ENCODE peak calls at places on chromosomes 5 and 9, in ten cellular contexts. E is RWPE1, T is CD14-positive monocyte, D is HCT116, W is B cell, G is astrocyte of the spinal cord, H is thyroid gland, J is foreskin keratinocyte, C is AG09319, R is GM06990. N is an unnamed sample.
A peak's percentile ranks its signal among the peaks of the same experiment; 100 is the strongest.

GRCh38 chr5:146203872-146204192 is 427 bp downstream of the RBM27 start:
- DNase-seq in C (no peak), G (no peak), D (no peak), W (no peak), H (no peak), R (no peak), J (no peak), E (no peak), T (no peak), N (no peak)

GRCh38 chr9:4371108-4371507 is 71.2 kb upstream of the GLIS3 start:
- DNase-seq in C (peak; percentile 44), H (no peak), D (no peak), G (peak; percentile 93), R (no peak), J (peak; percentile 93), E (peak; percentile 31), T (no peak), W (no peak), N (no peak)

GRCh38 chr9:35882265-35882848 is 12.2 kb upstream of the OR13J1 start:
- DNase-seq in E (peak; percentile 89), J (peak; percentile 42), T (peak; percentile 69), W (peak; percentile 74), G (peak; percentile 76), D (peak; percentile 71), R (no peak), C (peak; percentile 47), H (peak; percentile 92), N (peak; percentile 78)

GRCh38 chr5:59254055-59254687 is 639.4 kb downstream of the PDE4D start:
- DNase-seq in J (no peak), D (no peak), C (no peak), H (no peak), E (no peak), W (no peak), R (no peak), T (no peak), G (no peak), N (no peak)

GRCh38 chr9:76218151-76218867 is 175.9 kb downstream of the RFK start:
- DNase-seq in R (no peak), W (no peak), D (no peak), G (no peak), C (no peak), J (no peak), H (no peak), E (no peak), T (no peak), N (no peak)

GRCh38 chr9:123787411-123787810 is 142.5 kb downstream of the DENND1A start:
- DNase-seq in C (no peak), J (no peak), W (no peak), T (no peak), G (no peak), D (no peak), H (no peak), R (no peak), E (no peak), N (no peak)

GRCh38 chr5:150853560-150853959 is 7.2 kb downstream of the IRGM start:
- DNase-seq in H (no peak), D (no peak), G (no peak), T (no peak), E (no peak), J (no peak), W (no peak), R (no peak), C (no peak), N (no peak)

GRCh38 chr5:67475489-67475888 is 278.9 kb upstream of the CD180 start:
- DNase-seq in D (no peak), E (no peak), W (no peak), T (no peak), J (no peak), G (no peak), C (no peak), R (no peak), H (no peak), N (no peak)

GRCh38 chr5:103436661-103437060 is 125.9 kb downstream of the NUDT12 start:
- DNase-seq in W (no peak), C (no peak), H (no peak), J (no peak), T (no peak), R (no peak), E (no peak), D (no peak), G (no peak), N (no peak)

GRCh38 chr9:36793277-36793676 is 220.6 kb downstream of the MELK start:
- DNase-seq in D (peak; percentile 32), G (no peak), R (no peak), T (no peak), H (no peak), W (no peak), C (no peak), J (no peak), E (no peak), N (no peak)

GRCh38 chr9:110619831-110620230 is 40.3 kb upstream of the SVEP1 start:
- DNase-seq in J (no peak), H (no peak), T (no peak), C (no peak), D (no peak), G (peak; percentile 53), R (no peak), W (no peak), E (no peak), N (no peak)

GRCh38 chr5:16464664-16465543 is 696 bp downstream of the ZNF622 start:
- DNase-seq in C (no peak), J (no peak), D (no peak), E (no peak), G (peak; percentile 0), T (no peak), W (no peak), H (no peak), R (peak; percentile 27), N (no peak)

DNA sequence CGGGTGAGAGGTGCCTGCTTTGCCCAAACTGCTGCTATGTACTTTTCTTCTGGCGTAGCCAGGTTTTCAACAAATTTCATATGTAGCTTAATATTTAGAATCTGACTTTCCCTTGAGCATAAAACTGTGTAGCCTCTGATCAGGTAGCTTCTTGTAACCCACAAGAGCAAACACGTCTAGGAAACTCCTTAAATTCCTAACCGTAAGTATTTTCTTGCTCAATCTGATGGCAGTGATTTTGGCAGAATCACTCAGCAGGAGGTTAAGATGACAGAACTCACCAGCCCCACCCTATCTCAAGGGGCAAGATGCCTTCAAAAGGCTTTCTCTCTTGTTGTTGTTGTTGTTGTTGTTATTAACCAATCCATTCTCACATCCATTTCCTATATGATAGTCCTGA is 20.8 kb downstream of the CKMT2 start:
- DNase-seq in D (no peak), W (no peak), C (no peak), R (no peak), T (no peak), E (peak; percentile 44), G (no peak), J (peak; percentile 76), H (no peak), N (no peak)
- TF ChIP-seq CTCF in D (no peak), W (no peak), C (no peak), R (no peak), T (no peak), E (no peak), G (no peak), J (no peak), H (no peak), N (no peak)

GRCh38 chr5:52725781-52726180 is 61.9 kb upstream of the ITGA1 start:
- DNase-seq in H (no peak), G (no peak), C (no peak), W (no peak), R (no peak), T (no peak), D (no peak), J (no peak), E (no peak), N (no peak)

GRCh38 chr5:52728201-52728600 is 59.5 kb upstream of the ITGA1 start:
- DNase-seq in J (no peak), R (no peak), H (no peak), C (no peak), G (no peak), T (no peak), D (no peak), E (no peak), W (no peak), N (no peak)

GRCh38 chr5:52727001-52727400 is 60.7 kb upstream of the ITGA1 start:
- DNase-seq in W (no peak), H (no peak), D (no peak), T (no peak), J (no peak), E (no peak), C (no peak), G (no peak), R (no peak), N (no peak)

GRCh38 chr5:52728686-52729085 is 59.0 kb upstream of the ITGA1 start:
- DNase-seq in C (no peak), E (no peak), J (no peak), R (no peak), H (no peak), G (no peak), T (no peak), W (no peak), D (no peak), N (no peak)

GRCh38 chr5:52727568-52727967 is 60.1 kb upstream of the ITGA1 start:
- DNase-seq in J (peak; percentile 95), T (no peak), C (peak; percentile 57), G (peak; percentile 56), H (peak; percentile 13), E (peak; percentile 70), R (no peak), D (no peak), W (no peak), N (no peak)
- TF ChIP-seq CTCF in J (no peak), T (no peak), C (no peak), G (no peak), H (no peak), E (no peak), R (no peak), D (no peak), W (no peak), N (no peak)

DNA sequence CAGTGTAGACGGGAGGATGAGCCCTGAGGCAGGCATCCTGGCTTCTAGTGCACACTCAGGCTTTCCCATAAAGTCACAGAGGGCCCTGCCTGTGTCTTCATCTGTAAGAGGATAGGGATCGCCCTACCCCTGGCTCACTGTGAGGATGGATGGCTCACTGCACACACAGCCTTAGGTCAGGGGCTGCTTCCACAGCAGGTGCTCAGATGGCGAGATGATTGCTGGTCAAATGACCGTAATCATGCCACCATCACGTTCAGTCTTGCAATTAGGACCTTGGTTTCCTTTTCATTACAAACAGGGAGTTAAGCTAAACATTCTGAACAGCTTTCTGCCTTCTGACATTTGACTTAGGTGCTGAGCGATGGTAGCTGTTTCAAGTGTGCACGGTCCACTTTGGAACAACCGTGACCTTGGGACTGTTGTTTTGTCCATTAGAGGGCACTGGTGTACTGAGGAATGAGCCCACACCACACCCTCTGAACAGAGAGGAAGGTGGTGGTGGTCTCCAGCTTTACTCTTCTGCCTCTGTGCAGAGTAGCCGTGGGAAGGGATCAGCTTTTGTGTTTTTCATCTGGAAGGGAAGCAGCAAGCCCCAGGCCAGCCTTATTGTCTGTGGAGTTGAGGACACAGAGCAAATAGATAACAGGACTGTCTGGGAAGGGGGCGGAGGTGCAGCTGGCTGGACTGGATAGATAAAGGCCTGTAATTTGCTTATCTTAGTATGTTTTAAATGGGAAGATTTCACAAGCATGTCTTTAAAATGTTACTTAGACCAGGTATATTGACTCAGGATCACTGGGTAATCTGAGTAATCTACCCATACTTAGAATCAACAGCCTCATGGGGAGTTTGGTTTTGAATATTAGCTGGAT is 183.1 kb downstream of the TRIO start:
- DNase-seq in G (no peak), W (no peak), C (no peak), H (no peak), E (no peak), T (no peak), J (no peak), D (no peak), R (no peak), N (no peak)
- TF ChIP-seq CTCF in G (peak; percentile 34), W (peak; percentile 36), C (no peak), H (peak; percentile 22), E (no peak), T (peak; percentile 60), J (peak; percentile 23), D (no peak), R (peak; percentile 35), N (peak; percentile 10)

GRCh38 chr5:79464695-79465332 is 49.1 kb downstream of the HOMER1 start:
- DNase-seq in R (no peak), H (no peak), E (peak; percentile 64), C (no peak), T (no peak), D (peak; percentile 10), J (peak; percentile 18), W (no peak), G (peak; percentile 36), N (peak; percentile 45)
- TF ChIP-seq CTCF in R (peak; percentile 63), H (peak; percentile 59), E (peak; percentile 78), C (peak; percentile 63), T (peak; percentile 48), D (peak; percentile 81), J (peak; percentile 80), W (peak; percentile 72), G (peak; percentile 56), N (peak; percentile 58)